ENCODE peak calls at places on chromosomes 3 and 15, in four cellular contexts. N is cardiac muscle cell, F is spleen, Q is bronchial epithelial cell. R is an unnamed sample.

GRCh38 chr3:171615742-171616141 is 155.5 kb upstream of the TNIK start:
- DNase-seq in N (peak; percentile 48), Q (peak; percentile 12), F (no peak), R (no peak)

GRCh38 chr3:177602601-177603136 is 405.4 kb upstream of the TBL1XR1 start:
- DNase-seq in N (peak; percentile 32), Q (peak; percentile 54), F (no peak), R (no peak)

GRCh38 chr3:197514786-197515090 is 41.0 kb downstream of the BDH1 start:
- DNase-seq in F (peak; percentile 38), Q (no peak), N (no peak), R (no peak)

GRCh38 chr15:52251144-52251860 is 44.3 kb downstream of the MYO5C start:
- DNase-seq in F (no peak), Q (peak; percentile 43), N (no peak), R (no peak)

GRCh38 chr15:68634531-68634930 is 55.7 kb downstream of the CORO2B start:
- DNase-seq in N (no peak), F (peak; percentile 24), Q (no peak), R (no peak)

GRCh38 chr3:24388611-24389010 is 106.0 kb downstream of the THRB start:
- DNase-seq in Q (peak; percentile 35), N (no peak), F (no peak), R (no peak)

GRCh38 chr3:77500711-77501110 is 460.8 kb downstream of the ROBO2 start:
- DNase-seq in F (no peak), N (no peak), Q (no peak), R (no peak)

GRCh38 chr3:94512876-94513275 is 450.0 kb downstream of the NSUN3 start:
- DNase-seq in Q (no peak), N (no peak), F (no peak), R (no peak)

GRCh38 chr3:72213296-72214064 is 428.5 kb upstream of the PROK2 start:
- DNase-seq in Q (no peak), N (peak; percentile 65), F (no peak), R (no peak)

GRCh38 chr3:21624514-21624913 is 126.5 kb downstream of the ZNF385D start:
- DNase-seq in Q (no peak), F (no peak), N (peak; percentile 5), R (no peak)

GRCh38 chr3:79690072-79690471 is 77.7 kb downstream of the ROBO1 start:
- DNase-seq in N (no peak), Q (no peak), F (no peak), R (no peak)

GRCh38 chr3:107512108-107512507 is 10.7 kb upstream of the BBX start:
- DNase-seq in N (no peak), Q (no peak), F (no peak), R (no peak)

GRCh38 chr3:71779674-71780377 is 5.1 kb downstream of the PROK2 start:
- DNase-seq in Q (no peak), F (no peak), N (peak; percentile 54), R (no peak)

GRCh38 chr3:113193719-113194118 is 17.6 kb upstream of the BOC start:
- DNase-seq in N (no peak), Q (no peak), F (no peak), R (no peak)

GRCh38 chr3:185820973-185821758 is 3.7 kb downstream of the IGF2BP2 start:
- DNase-seq in F (no peak), N (peak; percentile 84), Q (peak; percentile 96), R (no peak)

GRCh38 chr3:90145094-90145810 is 1037.8 kb downstream of the EPHA3 start:
- DNase-seq in Q (no peak), N (no peak), F (no peak), R (no peak)

GRCh38 chr15:93987068-93987467 is 244.3 kb upstream of the MCTP2 start:
- DNase-seq in N (no peak), F (no peak), Q (no peak), R (no peak)

GRCh38 chr15:75349851-75350588 is 3.2 kb downstream of the NEIL1 start:
- DNase-seq in Q (no peak), N (no peak), F (peak; percentile 93), R (peak; percentile 82)

GRCh38 chr3:141052570-141053069 is 1.5 kb downstream of the SPSB4 start:
- DNase-seq in N (no peak), F (no peak), Q (no peak), R (no peak)

GRCh38 chr3:24773798-24774197 is 279.1 kb upstream of the THRB start:
- DNase-seq in F (no peak), N (peak; percentile 76), Q (peak; percentile 57), R (peak; percentile 1)

GRCh38 chr3:39378092-39378491 is 5.1 kb upstream of the SLC25A38 start:
- DNase-seq in Q (peak; percentile 65), N (peak; percentile 35), F (no peak), R (peak; percentile 30)

GRCh38 chr3:134291300-134292254 is 40.9 kb upstream of the RYK start:
- DNase-seq in F (no peak), N (peak; percentile 94), Q (no peak), R (no peak)

GRCh38 chr15:75171408-75171807 is 30.3 kb upstream of the C15orf39 start:
- DNase-seq in N (peak; percentile 69), Q (peak; percentile 68), F (no peak), R (no peak)

GRCh38 chr3:185371683-185372082 is 8.7 kb downstream of the MAP3K13 start:
- DNase-seq in F (no peak), Q (no peak), N (no peak), R (no peak)

GRCh38 chr3:192326656-192327055 is 400.7 kb downstream of the FGF12 start:
- DNase-seq in F (no peak), N (no peak), Q (no peak), R (no peak)

GRCh38 chr15:23750179-23750578 is 63.1 kb upstream of the NDN start:
- DNase-seq in N (no peak), F (no peak), Q (no peak), R (no peak)

GRCh38 chr3:152835311-152836102 is 576 bp downstream of the P2RY1 start:
- DNase-seq in Q (peak; percentile 53), N (peak; percentile 80), F (peak; percentile 84), R (no peak)

GRCh38 chr15:43095708-43096347 is 10.0 kb downstream of the UBR1 start:
- DNase-seq in N (peak; percentile 48), Q (peak; percentile 76), F (no peak), R (no peak)

GRCh38 chr3:40616420-40616819 is 91.7 kb downstream of the ZNF621 start:
- DNase-seq in Q (no peak), N (no peak), F (no peak), R (no peak)

GRCh38 chr15:68195336-68196112 is 9.6 kb downstream of the CALML4 start:
- DNase-seq in N (no peak), F (no peak), Q (no peak), R (no peak)

GRCh38 chr15:98154863-98155262 is 194.4 kb downstream of the ARRDC4 start:
- DNase-seq in Q (peak; percentile 97), F (no peak), N (peak; percentile 22), R (no peak)

GRCh38 chr3:197028711-197029510 is 706 bp downstream of the MELTF start:
- DNase-seq in F (peak; percentile 75), N (peak; percentile 25), Q (no peak), R (peak; percentile 74)

GRCh38 chr3:194690501-194691372 is 5.1 kb downstream of the FAM43A start:
- DNase-seq in F (no peak), N (peak; percentile 36), Q (peak; percentile 56), R (peak; percentile 37)

GRCh38 chr3:29764059-29764458 is 483.2 kb downstream of the RBMS3 start:
- DNase-seq in Q (peak; percentile 46), F (no peak), N (peak; percentile 87), R (no peak)

GRCh38 chr15:74830868-74831267 is 4.4 kb downstream of the CPLX3 start:
- DNase-seq in N (no peak), Q (no peak), F (no peak), R (no peak)

GRCh38 chr3:84836961-84837360 is 121.8 kb upstream of the CADM2 start:
- DNase-seq in F (no peak), N (no peak), Q (peak; percentile 9), R (no peak)

GRCh38 chr3:17605032-17605431 is 137.4 kb downstream of the TBC1D5 start:
- DNase-seq in F (no peak), N (peak; percentile 60), Q (peak; percentile 94), R (no peak)

GRCh38 chr15:89457086-89457485 is 39.3 kb downstream of the RHCG start:
- DNase-seq in F (no peak), Q (peak; percentile 59), N (peak; percentile 25), R (no peak)

GRCh38 chr15:78103406-78104118 is 11.2 kb downstream of the SH2D7 start:
- DNase-seq in F (peak; percentile 82), Q (no peak), N (no peak), R (peak; percentile 60)

GRCh38 chr15:64092075-64092820 is 1.4 kb downstream of the CIAO2A start:
- DNase-seq in F (no peak), N (no peak), Q (no peak), R (no peak)
- TF ChIP-seq CTCF in F (no peak), N (no peak), Q (no peak), R (peak; percentile 18)

GRCh38 chr15:80780416-80781221 is 1.4 kb downstream of the CEMIP start:
- DNase-seq in F (no peak), N (peak; percentile 74), Q (peak; percentile 20), R (no peak)
- H3K4me3 ChIP-seq in F (peak overlapping the region; percentile 63), N (no peak overlapping the region), Q (peak overlapping the region; percentile 44), R (no peak overlapping the region)

GRCh38 chr3:14117468-14118399 is 6.9 kb downstream of the CHCHD4 start:
- DNase-seq in N (no peak), F (no peak), Q (no peak), R (no peak)
- H3K36me3 ChIP-seq in N (peaks cover 7% of the 10 kb centered on the region), F (peaks cover 86% of the 10 kb centered on the region), Q (peaks cover 17% of the 10 kb centered on the region), R (peaks cover 17% of the 10 kb centered on the region)

GRCh38 chr15:80455668-80456442 is 51.7 kb downstream of the ARNT2 start:
- DNase-seq in N (peak; percentile 96), Q (peak; percentile 78), F (no peak), R (no peak)
- TF ChIP-seq CTCF in N (peak; percentile 94), Q (peak; percentile 86), F (peak; percentile 83), R (peak; percentile 92)

DNA sequence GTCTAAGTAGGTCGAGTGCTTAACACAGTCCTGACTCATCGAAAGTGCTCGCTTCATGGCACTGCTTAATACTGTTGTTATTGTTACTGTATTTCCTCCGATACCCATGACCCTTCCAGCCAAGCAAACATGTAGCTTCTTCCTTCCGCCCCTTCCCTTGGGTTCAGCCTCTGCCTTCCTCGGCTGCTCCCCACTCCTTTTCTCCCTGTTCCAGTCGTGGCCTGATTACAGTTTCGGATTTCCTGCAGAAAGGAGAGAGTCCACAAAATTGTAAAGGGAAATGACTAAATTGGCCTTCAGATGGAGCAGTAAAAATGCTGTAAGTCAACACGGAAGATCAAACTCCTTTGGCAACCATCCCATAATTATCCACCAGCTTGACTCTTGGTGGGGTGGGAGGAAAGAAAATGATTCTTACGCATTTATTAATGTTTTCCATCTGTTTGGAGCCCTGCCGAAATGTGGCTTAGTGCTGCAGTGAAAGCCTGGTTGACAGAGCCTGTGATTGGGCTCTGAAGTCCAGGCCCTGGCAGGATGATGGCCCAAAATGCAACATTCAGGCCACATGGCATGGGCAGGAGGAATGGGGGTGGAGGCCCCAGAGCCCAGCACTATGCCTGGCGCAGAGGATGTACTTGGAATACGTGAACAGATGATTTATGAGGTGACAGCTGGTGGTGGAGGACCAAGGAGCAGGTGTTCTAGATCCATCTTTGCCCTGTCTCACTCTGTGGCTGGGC is 37.6 kb downstream of the FAM3D start:
- DNase-seq in F (no peak), N (peak; percentile 95), Q (peak; percentile 29), R (no peak)
- H3K4me3 ChIP-seq in F (peak overlapping the region; percentile 11), N (no peak overlapping the region), Q (no peak overlapping the region), R (no peak overlapping the region)

GRCh38 chr15:84793431-84793830 is 23.7 kb upstream of the ALPK3 start:
- DNase-seq in N (no peak), Q (no peak), F (no peak), R (no peak)
- H3K36me3 ChIP-seq in N (peaks cover 28% of the 10 kb centered on the region), Q (peaks cover 21% of the 10 kb centered on the region), F (peaks cover 83% of the 10 kb centered on the region), R (peaks cover 20% of the 10 kb centered on the region)

R was measured in GM06990.